ENCODE peak calls at places on chromosomes 5 and 9, in four cellular contexts. G, S, N and R are unnamed samples.

GRCh38 chr9:90861826-90862740 is 60.5 kb downstream of the SYK start:
- DNase-seq in G (no peak), S (no peak), N (no peak), R (no peak)

GRCh38 chr5:37851305-37851704 is 11.5 kb upstream of the GDNF start:
- DNase-seq in G (no peak), S (no peak), N (no peak), R (no peak)

GRCh38 chr5:135486131-135486530 is 34.0 kb upstream of the TIFAB start:
- DNase-seq in G (no peak), S (no peak), N (no peak), R (no peak)

GRCh38 chr5:120096413-120096812 is 367.7 kb upstream of the PRR16 start:
- DNase-seq in G (no peak), S (no peak), N (no peak), R (no peak)

GRCh38 chr5:4422247-4422646 is 717.9 kb upstream of the ADAMTS16 start:
- DNase-seq in G (no peak), S (no peak), N (no peak), R (no peak)

GRCh38 chr9:23683021-23683431 is 143.0 kb downstream of the ELAVL2 start:
- DNase-seq in G (no peak), S (no peak), N (no peak), R (no peak)

GRCh38 chr9:121749614-121750013 is 98.2 kb downstream of the DAB2IP start:
- DNase-seq in G (no peak), S (no peak), N (no peak), R (no peak)

GRCh38 chr5:61599370-61600140 is 267.5 kb downstream of the ZSWIM6 start:
- DNase-seq in G (no peak), S (peak), N (no peak), R (no peak)

GRCh38 chr5:6539060-6539459 is 90.4 kb downstream of the UBE2QL1 start:
- DNase-seq in G (no peak), S (no peak), N (no peak), R (no peak)

GRCh38 chr5:17436766-17437221 is 61.2 kb upstream of the TAF11L2 start:
- DNase-seq in G (no peak), S (no peak), N (no peak), R (no peak)
- TF ChIP-seq ELF4 in G (no peak), S (no peak), N (no peak), R (no peak)

GRCh38 chr5:89703799-89704198 is 705.8 kb downstream of the CETN3 start:
- DNase-seq in G (peak), S (no peak), N (no peak), R (no peak)
- TF ChIP-seq ELF4 in G (no peak), S (no peak), N (no peak), R (no peak)

DNA sequence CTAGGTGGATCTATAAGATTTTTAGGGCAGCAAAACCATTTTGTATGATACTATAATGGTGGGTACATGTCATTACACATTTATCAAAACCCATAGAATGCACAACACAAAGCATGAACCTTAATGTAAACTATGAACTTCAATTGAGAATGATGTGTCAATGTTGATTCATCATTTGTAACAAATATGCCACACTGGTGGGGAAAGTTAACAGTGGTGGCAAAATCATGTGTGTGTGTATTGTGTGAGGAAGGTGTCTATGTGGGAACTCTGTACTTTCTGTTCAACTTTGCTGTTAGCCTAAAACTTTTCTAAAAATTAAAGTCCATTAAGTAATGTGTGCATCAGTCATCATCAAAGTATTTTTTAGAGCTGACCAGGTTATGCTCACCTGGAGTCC is 38.9 kb downstream of the HAVCR1 start:
- DNase-seq in G (no peak), S (no peak), N (no peak), R (no peak)
- TF ChIP-seq ELF4 in G (no peak), S (no peak), N (no peak), R (no peak)

DNA sequence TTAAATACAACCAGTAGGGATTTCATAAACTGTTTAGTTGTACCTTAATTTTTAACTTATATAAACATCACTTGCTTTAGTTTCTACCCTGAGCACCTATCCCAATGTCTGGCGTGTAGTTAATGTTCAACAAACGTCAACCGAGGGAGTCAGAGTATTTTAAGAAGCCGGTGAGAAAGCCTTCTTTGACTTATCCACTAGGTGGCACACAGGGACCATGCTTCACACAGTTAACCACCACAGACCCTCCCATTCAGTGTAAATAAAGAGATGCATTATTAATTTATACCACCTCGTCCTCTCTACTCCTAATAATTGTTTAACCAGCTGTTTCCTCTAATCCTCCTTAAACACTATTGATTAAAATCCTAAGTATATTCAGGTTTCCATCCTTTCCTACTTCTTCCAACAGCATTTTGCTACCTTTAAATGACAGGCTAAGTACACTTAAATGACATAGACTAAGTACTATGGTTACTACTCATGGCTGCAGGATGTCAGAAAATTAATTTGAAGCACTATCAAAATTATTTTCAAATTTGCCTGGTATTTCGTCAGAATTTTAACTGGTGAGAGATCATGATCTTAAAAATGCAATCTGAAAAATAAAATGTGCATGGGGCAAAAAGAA is 2.3 kb downstream of the HAPLN1 start:
- DNase-seq in G (peak), S (peak), N (peak), R (peak)
- TF ChIP-seq ELF4 in G (no peak), S (no peak), N (no peak), R (no peak)

DNA sequence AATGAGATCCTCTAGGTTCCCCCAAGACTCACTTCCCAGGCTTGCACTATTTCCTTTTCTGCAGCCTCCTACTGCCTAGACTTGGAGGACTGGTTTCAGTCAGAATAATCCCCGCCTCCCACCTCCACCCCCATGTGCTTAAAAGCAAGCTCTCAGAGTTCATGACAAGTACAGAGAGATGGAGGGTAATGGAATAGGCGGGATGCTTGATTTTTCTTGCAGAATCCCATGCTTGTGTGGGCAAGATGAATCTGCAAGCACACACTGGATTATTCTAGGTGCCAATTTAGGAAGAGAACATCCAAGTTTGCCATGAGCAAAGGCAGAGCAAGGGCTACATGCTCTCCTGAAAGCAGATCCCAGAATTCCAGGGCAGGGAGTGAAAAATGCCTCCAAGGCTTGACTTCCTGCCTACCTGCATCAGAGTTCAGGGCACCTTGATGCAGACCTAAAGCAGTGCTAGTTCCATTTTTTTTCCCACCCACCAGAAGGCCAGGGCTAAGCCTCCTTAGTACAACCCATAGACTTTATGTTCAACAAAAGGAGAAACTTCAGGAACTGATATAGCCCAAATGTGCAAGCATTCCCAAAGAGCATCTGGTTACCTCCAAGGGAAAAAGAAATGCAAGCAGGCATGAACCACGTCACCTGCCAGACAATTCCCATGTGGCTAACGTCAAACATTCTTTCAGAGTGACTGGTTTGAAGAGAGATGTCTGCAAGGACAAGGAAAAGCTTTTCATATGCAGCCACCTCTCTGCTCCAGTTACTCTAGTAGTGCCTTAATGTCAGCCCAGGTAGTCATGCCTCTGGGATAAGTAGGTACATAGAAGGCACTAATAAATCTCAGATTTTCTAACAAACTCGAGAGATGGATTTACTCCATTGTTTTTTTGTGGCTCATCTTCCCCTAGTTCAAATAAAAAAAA is 97.1 kb upstream of the IFNK start:
- DNase-seq in G (no peak), S (no peak), N (no peak), R (no peak)
- TF ChIP-seq ELF4 in G (no peak), S (no peak), N (no peak), R (no peak)

DNA sequence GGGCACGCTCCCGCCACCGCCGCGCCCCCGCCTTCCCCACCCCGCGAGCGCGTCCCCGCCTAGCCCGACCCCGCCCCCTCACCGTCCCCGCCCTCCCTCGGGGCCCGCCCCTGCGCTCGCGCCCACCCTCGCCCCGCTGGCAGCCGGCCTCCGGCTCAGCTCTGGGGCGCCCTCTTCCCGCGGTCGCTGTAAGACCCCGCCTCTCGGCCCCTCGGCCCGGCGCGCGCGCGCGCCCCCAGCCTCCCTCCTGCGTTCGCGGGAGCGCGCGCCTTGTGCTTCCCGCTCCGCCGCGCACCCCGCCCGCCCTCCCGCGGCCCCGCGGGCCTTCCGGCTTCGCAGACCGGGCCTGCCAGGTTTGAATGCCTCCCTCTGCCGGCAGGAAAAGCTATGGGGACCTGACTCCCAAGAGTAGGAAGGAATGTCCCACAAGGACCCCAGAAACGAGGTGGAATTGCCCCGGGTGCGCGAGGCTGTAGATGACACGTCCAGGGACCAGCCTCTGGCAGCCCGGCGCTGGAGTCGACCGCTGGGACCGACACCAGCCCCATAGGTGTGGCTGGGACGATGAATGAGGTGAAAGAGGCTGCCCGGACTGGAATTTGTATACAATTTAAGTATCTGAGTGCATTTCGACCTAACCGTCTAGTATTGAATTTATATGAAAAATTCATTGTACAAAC is 360 bp upstream of the PTBP3 start:
- DNase-seq in G (peak), S (peak), N (peak), R (peak)
- TF ChIP-seq ELF4 in G (no peak), S (no peak), N (no peak), R (no peak)

DNA sequence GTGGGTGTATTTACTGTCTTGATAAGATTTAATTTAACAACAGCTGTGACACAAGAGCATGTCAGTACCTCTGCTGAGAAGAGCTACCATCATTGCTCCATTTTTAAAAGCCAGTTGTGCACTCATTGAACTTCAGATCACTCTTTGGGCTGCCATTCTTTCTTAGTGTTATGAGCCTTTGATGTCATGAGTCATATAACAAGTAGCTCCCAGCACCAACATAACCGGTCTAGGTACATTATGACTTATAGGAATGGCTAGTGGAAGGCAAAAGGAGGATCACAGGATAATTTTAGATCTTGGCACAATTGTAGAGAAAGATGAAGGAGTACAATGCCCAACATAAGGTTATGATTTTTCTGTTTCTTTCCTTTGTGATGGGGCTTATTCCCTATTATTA is 170.8 kb upstream of the FBN2 start:
- DNase-seq in G (no peak), S (no peak), N (no peak), R (no peak)
- TF ChIP-seq ELF4 in G (no peak), S (no peak), N (no peak), R (no peak)

GRCh38 chr5:112479418-112479817 is 60.3 kb upstream of the EPB41L4A start:
- DNase-seq in G (no peak), S (no peak), N (no peak), R (no peak)
- TF ChIP-seq ELF4 in G (no peak), S (no peak), N (no peak), R (no peak)

GRCh38 chr5:86617309-86617755 is 409 bp upstream of the COX7C start:
- DNase-seq in G (no peak), S (no peak), N (no peak), R (no peak)

GRCh38 chr5:86617756-86618577 is at the start of gene COX7C:
- DNase-seq in G (peak), S (peak), N (peak), R (peak)

DNA sequence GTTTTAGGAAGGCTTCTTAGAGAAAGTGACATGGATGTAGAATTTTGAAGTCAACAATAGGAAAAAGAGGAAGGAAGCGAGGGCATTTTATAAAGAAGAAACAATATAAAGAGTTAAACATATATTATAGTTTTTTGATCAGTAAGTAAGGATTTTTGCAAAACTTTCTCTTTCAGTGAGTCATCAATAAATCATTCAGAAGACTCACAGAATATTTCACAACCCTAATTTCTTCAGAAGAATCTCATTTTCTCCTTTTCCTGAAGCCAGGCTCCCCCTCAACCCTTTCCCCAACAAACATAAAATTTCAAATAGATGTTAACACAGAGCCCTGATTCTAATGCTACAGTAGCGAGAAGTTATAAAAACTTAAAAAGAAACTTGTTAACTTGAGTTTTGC is 4.3 kb upstream of the COX7C start:
- DNase-seq in G (no peak), S (no peak), N (no peak), R (no peak)
- TF ChIP-seq ELF4 in G (no peak), S (no peak), N (no peak), R (no peak)

GRCh38 chr5:2685651-2686050 is 65.8 kb downstream of the IRX2 start:
- DNase-seq in G (no peak), S (no peak), N (no peak), R (no peak)
- TF ChIP-seq ELF4 in G (no peak), S (no peak), N (no peak), R (no peak)